ENCODE peak calls at places on chromosome 13, in five cellular contexts. M is esophagus squamous epithelium, U is spleen, G is pancreas, C is heart left ventricle. K is an unnamed sample.

GRCh38 chr13:76939215-76939614 is 9.1 kb upstream of the ACOD1 start:
- DNase-seq in G (no peak), C (no peak), M (no peak), U (no peak), K (no peak)

GRCh38 chr13:32538234-32538620 is 368 bp downstream of the N4BP2L2 start:
- DNase-seq in G (peak; percentile 27), U (peak; percentile 86), C (peak; percentile 44), M (no peak), K (peak; percentile 76)

GRCh38 chr13:35771898-35772297 is 295.4 kb upstream of the MAB21L1 start:
- DNase-seq in M (no peak), U (no peak), G (no peak), C (no peak), K (no peak)

GRCh38 chr13:21330126-21330861 is 128.8 kb downstream of the ZDHHC20 start:
- DNase-seq in G (no peak), C (no peak), U (no peak), M (no peak), K (no peak)

GRCh38 chr13:33179463-33179862 is 106.1 kb downstream of the STARD13 start:
- DNase-seq in U (no peak), M (no peak), C (no peak), G (no peak), K (no peak)

GRCh38 chr13:85419611-85420010 is 379.6 kb downstream of the SLITRK6 start:
- DNase-seq in M (no peak), G (no peak), U (no peak), C (no peak), K (no peak)

GRCh38 chr13:101202590-101202989 is 213.7 kb downstream of the NALCN start:
- DNase-seq in C (no peak), U (no peak), G (no peak), M (no peak), K (no peak)

GRCh38 chr13:31878955-31879354 is 139.6 kb downstream of the RXFP2 start:
- DNase-seq in U (no peak), M (no peak), G (no peak), C (no peak), K (no peak)

GRCh38 chr13:104832265-104832664 is 1703.2 kb downstream of the EFNB2 start:
- DNase-seq in M (no peak), G (no peak), U (no peak), C (no peak), K (no peak)

GRCh38 chr13:92175330-92175729 is 776.9 kb downstream of the GPC5 start:
- DNase-seq in U (no peak), M (no peak), G (no peak), C (no peak), K (no peak)

GRCh38 chr13:113803409-113804016 is 44.5 kb downstream of the TMEM255B start:
- DNase-seq in U (peak; percentile 59), M (no peak), G (no peak), C (no peak), K (no peak)

GRCh38 chr13:59950201-59950730 is 213.5 kb downstream of the DIAPH3 start:
- DNase-seq in M (no peak), C (no peak), G (no peak), U (no peak), K (no peak)

GRCh38 chr13:26682606-26683005 is 78.0 kb downstream of the GPR12 start:
- DNase-seq in G (no peak), C (no peak), U (no peak), M (no peak), K (no peak)

GRCh38 chr13:51317262-51317661 is 22.2 kb upstream of the SERPINE3 start:
- DNase-seq in U (no peak), M (no peak), G (no peak), C (no peak), K (no peak)

GRCh38 chr13:98999635-98999952 is 21.7 kb upstream of the DOCK9 start:
- DNase-seq in U (no peak), M (no peak), C (no peak), G (no peak), K (no peak)

GRCh38 chr13:27556109-27556508 is 64.2 kb downstream of the LNX2 start:
- DNase-seq in M (no peak), G (no peak), U (no peak), C (no peak), K (no peak)

GRCh38 chr13:108326318-108326717 is 56.8 kb downstream of the TNFSF13B start:
- DNase-seq in U (peak; percentile 80), C (no peak), M (no peak), G (no peak), K (no peak)

GRCh38 chr13:111484129-111484925 is 163.9 kb downstream of the TEX29 start:
- DNase-seq in M (no peak), C (no peak), G (no peak), U (no peak), K (no peak)

GRCh38 chr13:111632906-111633305 is 312.5 kb downstream of the TEX29 start:
- DNase-seq in U (no peak), C (no peak), G (no peak), M (no peak), K (peak; percentile 46)

GRCh38 chr13:71879129-71879535 is 12.1 kb upstream of the DACH1 start:
- DNase-seq in C (no peak), G (no peak), M (no peak), U (no peak), K (no peak)

GRCh38 chr13:50323440-50324070 is 308.3 kb downstream of the KCNRG start:
- DNase-seq in G (no peak), C (no peak), U (no peak), M (no peak), K (no peak)

GRCh38 chr13:111204438-111205177 is 89.5 kb downstream of the ARHGEF7 start:
- DNase-seq in M (no peak), U (no peak), G (peak; percentile 37), C (peak; percentile 83), K (no peak)

GRCh38 chr13:23799945-23800344 is 89.3 kb downstream of the MIPEP start:
- DNase-seq in C (no peak), M (no peak), G (no peak), U (no peak), K (no peak)

GRCh38 chr13:30312859-30313258 is 5.5 kb upstream of the KATNAL1 start:
- DNase-seq in C (no peak), U (no peak), M (no peak), G (no peak), K (no peak)

GRCh38 chr13:112876305-112877000 is 92.6 kb upstream of the MCF2L start:
- DNase-seq in C (no peak), G (no peak), U (peak; percentile 62), M (no peak), K (no peak)

GRCh38 chr13:21557995-21558394 is 46.0 kb downstream of the MICU2 start:
- DNase-seq in U (no peak), G (no peak), C (no peak), M (no peak), K (no peak)

GRCh38 chr13:47415048-47415447 is 518.2 kb upstream of the HTR2A start:
- DNase-seq in C (no peak), M (no peak), U (no peak), G (no peak), K (no peak)

GRCh38 chr13:42049454-42049780 is 969 bp downstream of the DGKH start:
- DNase-seq in G (no peak), M (no peak), U (no peak), C (no peak), K (no peak)

GRCh38 chr13:42048625-42049453 is at the start of gene DGKH:
- DNase-seq in U (peak; percentile 88), C (peak; percentile 91), G (peak; percentile 85), M (no peak), K (peak; percentile 91)

GRCh38 chr13:42046448-42046847 is 2.0 kb upstream of the DGKH start:
- DNase-seq in M (no peak), C (no peak), U (no peak), G (no peak), K (no peak)

GRCh38 chr13:42047561-42048322 is 706 bp upstream of the DGKH start:
- DNase-seq in U (peak; percentile 80), C (peak; percentile 43), M (no peak), G (peak; percentile 39), K (peak; percentile 77)

GRCh38 chr13:42048323-42048624 is 174 bp upstream of the DGKH start:
- DNase-seq in G (no peak), U (no peak), C (no peak), M (no peak), K (no peak)
- TF ChIP-seq CTCF in G (no peak), U (no peak), C (no peak), M (no peak), K (no peak)

DNA sequence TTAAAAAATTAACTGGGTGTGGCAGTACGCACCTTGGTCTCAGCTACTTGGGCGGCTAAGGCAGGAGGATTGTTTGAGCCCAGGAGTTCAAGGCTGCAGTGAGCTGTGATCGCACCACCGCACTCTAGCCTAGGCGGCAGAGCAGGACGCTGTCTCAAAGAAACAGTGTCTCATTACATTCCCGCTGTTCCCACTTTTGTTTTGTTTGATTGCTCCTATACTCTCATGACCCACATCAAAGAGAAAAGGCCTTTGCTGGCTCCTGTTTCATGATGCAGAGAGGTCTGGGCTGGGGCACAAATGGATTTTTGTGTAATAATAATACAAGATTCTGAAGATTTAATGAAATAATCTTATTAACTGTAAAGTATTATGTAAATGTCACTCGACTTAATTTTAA is 85.7 kb downstream of the LACC1 start:
- DNase-seq in G (no peak), M (no peak), C (no peak), U (no peak), K (no peak)
- H3K4me3 ChIP-seq in G (no peak overlapping the region), M (no peak overlapping the region), C (no peak overlapping the region), U (no peak overlapping the region), K (no peak overlapping the region)

GRCh38 chr13:66218583-66218982 is 1011.6 kb downstream of the PCDH9 start:
- DNase-seq in G (no peak), U (no peak), M (no peak), C (no peak), K (no peak)
- H3K27ac ChIP-seq in G (no peak overlapping the region), U (no peak overlapping the region), M (no peak overlapping the region), C (no peak overlapping the region), K (no peak overlapping the region)

GRCh38 chr13:106700007-106700950 is 132.3 kb upstream of the ARGLU1 start:
- DNase-seq in U (no peak), C (no peak), G (no peak), M (no peak), K (no peak)
- TF ChIP-seq CTCF in U (no peak), C (no peak), G (no peak), M (no peak), K (no peak)

GRCh38 chr13:94168784-94169512 is 310.5 kb downstream of the DCT start:
- DNase-seq in M (no peak), C (peak; percentile 18), U (no peak), G (no peak), K (no peak)
- H3K4me3 ChIP-seq in M (no peak overlapping the region), C (no peak overlapping the region), U (no peak overlapping the region), G (no peak overlapping the region), K (no peak overlapping the region)

DNA sequence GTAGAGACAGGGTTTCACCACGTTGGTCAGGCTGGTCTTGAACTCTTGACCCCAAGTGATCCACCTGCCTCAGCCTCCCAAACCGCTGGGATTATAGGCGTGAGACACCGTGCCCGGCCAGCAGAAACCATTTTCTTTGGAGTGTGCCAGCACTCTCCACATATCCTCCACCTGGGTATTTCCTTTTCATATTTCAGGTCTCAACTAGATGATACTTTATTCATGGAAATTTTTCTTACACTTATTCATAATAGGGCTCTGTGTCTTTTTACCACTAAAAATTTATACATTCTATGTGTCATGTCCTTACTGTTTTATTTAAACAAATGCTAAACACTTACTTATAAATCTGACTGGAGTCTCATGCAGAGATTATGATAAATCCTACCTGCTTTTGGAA is 305.9 kb downstream of the PCDH20 start:
- DNase-seq in M (no peak), C (no peak), G (no peak), U (no peak), K (no peak)
- H3K27ac ChIP-seq in M (no peak overlapping the region), C (no peak overlapping the region), G (no peak overlapping the region), U (no peak overlapping the region), K (no peak overlapping the region)